ENCODE peak calls at places on chromosomes 13 and 19, in five cellular contexts. W, E, N, K and U are unnamed samples.

GRCh38 chr19:51803965-51804364 is 9.0 kb downstream of the FPR3 start:
- DNase-seq in W (no peak), E (no peak), N (peak; percentile 74), K (no peak), U (peak; percentile 76)

GRCh38 chr13:27406178-27406939 is 18.1 kb upstream of the GTF3A start:
- DNase-seq in W (no peak), E (peak; percentile 10), N (peak; percentile 70), K (peak; percentile 52), U (peak; percentile 80)

GRCh38 chr19:51372649-51373504 is at the start of gene NKG7:
- DNase-seq in W (no peak), E (peak; percentile 83), N (peak; percentile 99), K (no peak), U (peak; percentile 58)

GRCh38 chr13:26220575-26220974 is 1.5 kb downstream of the RNF6 start:
- DNase-seq in W (no peak), E (no peak), N (peak; percentile 48), K (no peak), U (peak; percentile 13)

GRCh38 chr13:43232866-43233265 is 209.5 kb downstream of the DNAJC15 start:
- DNase-seq in W (no peak), E (no peak), N (no peak), K (no peak), U (no peak)

GRCh38 chr13:36029171-36029570 is 102.0 kb downstream of the DCLK1 start:
- DNase-seq in W (no peak), E (no peak), N (no peak), K (no peak), U (no peak)

GRCh38 chr13:60661514-60661913 is 264.5 kb downstream of the TDRD3 start:
- DNase-seq in W (no peak), E (no peak), N (no peak), K (no peak), U (no peak)

GRCh38 chr13:41916173-41916954 is 44.5 kb downstream of the VWA8 start:
- DNase-seq in W (no peak), E (no peak), N (peak; percentile 81), K (no peak), U (peak; percentile 51)

GRCh38 chr13:99507054-99507453 is 5.8 kb downstream of the TM9SF2 start:
- DNase-seq in W (no peak), E (no peak), N (no peak), K (no peak), U (no peak)

GRCh38 chr19:13860679-13861391 is 16.1 kb upstream of the NANOS3 start:
- DNase-seq in W (no peak), E (no peak), N (no peak), K (no peak), U (no peak)

GRCh38 chr13:67493835-67494234 is 263.7 kb upstream of the PCDH9 start:
- DNase-seq in W (no peak), E (no peak), N (peak; percentile 36), K (no peak), U (peak; percentile 37)

GRCh38 chr13:35855531-35856019 is 275.6 kb downstream of the DCLK1 start:
- DNase-seq in W (no peak), E (no peak), N (no peak), K (no peak), U (no peak)

GRCh38 chr19:31349160-31349881 is at the start of gene TSHZ3:
- DNase-seq in W (peak; percentile 65), E (no peak), N (peak; percentile 43), K (peak; percentile 56), U (peak; percentile 39)

GRCh38 chr13:36344173-36344572 is 2.0 kb downstream of the SPART start:
- DNase-seq in W (no peak), E (no peak), N (peak; percentile 82), K (no peak), U (peak; percentile 95)

GRCh38 chr13:99380402-99380801 is 73.2 kb upstream of the GPR183 start:
- DNase-seq in W (no peak), E (no peak), N (no peak), K (no peak), U (no peak)

GRCh38 chr19:21586341-21587116 is 81.1 kb downstream of the ZNF429 start:
- DNase-seq in W (peak; percentile 33), E (peak; percentile 16), N (no peak), K (peak; percentile 50), U (no peak)

GRCh38 chr13:111639994-111640393 is 319.6 kb downstream of the TEX29 start:
- DNase-seq in W (no peak), E (no peak), N (no peak), K (no peak), U (no peak)

GRCh38 chr13:23871616-23872220 is 17.5 kb downstream of the MIPEP start:
- DNase-seq in W (no peak), E (no peak), N (peak; percentile 13), K (no peak), U (peak; percentile 35)

GRCh38 chr13:51559916-51560315 is 24.3 kb upstream of the WDFY2 start:
- DNase-seq in W (no peak), E (no peak), N (peak; percentile 83), K (no peak), U (peak; percentile 62)

GRCh38 chr19:46710687-46711086 is 6.2 kb downstream of the PRKD2 start:
- DNase-seq in W (no peak), E (no peak), N (peak; percentile 43), K (no peak), U (no peak)

GRCh38 chr19:47253467-47253881 is 2.9 kb upstream of the CCDC9 start:
- DNase-seq in W (no peak), E (no peak), N (no peak), K (no peak), U (no peak)

GRCh38 chr13:37648604-37649003 is 50.0 kb upstream of the POSTN start:
- DNase-seq in W (no peak), E (no peak), N (no peak), K (no peak), U (no peak)